ENCODE peak calls at places on chromosomes 5 and 9, in five cellular contexts. V, W, N, B and I are unnamed samples.

GRCh38 chr9:75069171-75069570 is 18.8 kb downstream of the NMRK1 start:
- DNase-seq in V (no peak), W (no peak), N (peak), B (no peak), I (no peak)

GRCh38 chr5:86570427-86571083 is 47.2 kb upstream of the COX7C start:
- DNase-seq in V (no peak), W (no peak), N (no peak), B (no peak), I (no peak)

GRCh38 chr5:137629646-137630045 is 106.2 kb downstream of the KLHL3 start:
- DNase-seq in V (peak), W (peak), N (peak), B (no peak), I (no peak)

GRCh38 chr9:123269316-123269715 is 930 bp upstream of the STRBP start:
- DNase-seq in V (no peak), W (peak), N (no peak), B (no peak), I (no peak)

GRCh38 chr9:109166171-109166770 is 778 bp downstream of the FRRS1L start:
- DNase-seq in V (no peak), W (no peak), N (peak), B (no peak), I (no peak)

GRCh38 chr5:170791325-170791954 is 7.9 kb downstream of the GABRP start:
- DNase-seq in V (peak), W (peak), N (peak), B (peak), I (peak)

GRCh38 chr9:99905833-99906402 is 536 bp upstream of the STX17 start:
- DNase-seq in V (peak), W (no peak), N (no peak), B (no peak), I (peak)

GRCh38 chr5:112186401-112186990 is 232.6 kb downstream of the EPB41L4A start:
- DNase-seq in V (peak), W (peak), N (peak), B (peak), I (peak)

GRCh38 chr9:79623799-79624721 is 52.3 kb downstream of the TLE4 start:
- DNase-seq in V (peak), W (peak), N (no peak), B (no peak), I (no peak)

GRCh38 chr5:143355710-143356109 is 47.8 kb downstream of the NR3C1 start:
- DNase-seq in V (peak), W (peak), N (no peak), B (peak), I (no peak)

GRCh38 chr5:77292026-77292757 is 81.7 kb downstream of the PDE8B start:
- DNase-seq in V (no peak), W (no peak), N (no peak), B (no peak), I (no peak)

GRCh38 chr9:84343111-84343521 is 2.6 kb upstream of the SLC28A3 start:
- DNase-seq in V (peak), W (no peak), N (no peak), B (no peak), I (no peak)

GRCh38 chr5:146447734-146448380 is 724 bp downstream of the TCERG1 start:
- DNase-seq in V (peak), W (peak), N (no peak), B (no peak), I (peak)

GRCh38 chr9:13863112-13863511 is 450.8 kb downstream of the NFIB start:
- DNase-seq in V (peak), W (no peak), N (no peak), B (peak), I (no peak)

GRCh38 chr5:119009131-119009530 is 20.8 kb upstream of the DTWD2 start:
- DNase-seq in V (no peak), W (no peak), N (no peak), B (no peak), I (no peak)

GRCh38 chr5:103021310-103021709 is 98.6 kb downstream of the GIN1 start:
- DNase-seq in V (no peak), W (peak), N (no peak), B (no peak), I (no peak)

GRCh38 chr5:2019716-2020115 is 137.0 kb upstream of the IRX4 start:
- DNase-seq in V (no peak), W (no peak), N (no peak), B (no peak), I (no peak)

GRCh38 chr9:35436940-35437339 is 53.0 kb upstream of the RUSC2 start:
- DNase-seq in V (no peak), W (no peak), N (no peak), B (no peak), I (no peak)

GRCh38 chr9:35426627-35427026 is 63.3 kb upstream of the RUSC2 start:
- DNase-seq in V (no peak), W (no peak), N (no peak), B (no peak), I (no peak)

GRCh38 chr9:35432076-35432475 is 57.8 kb upstream of the RUSC2 start:
- DNase-seq in V (no peak), W (no peak), N (no peak), B (no peak), I (no peak)

DNA sequence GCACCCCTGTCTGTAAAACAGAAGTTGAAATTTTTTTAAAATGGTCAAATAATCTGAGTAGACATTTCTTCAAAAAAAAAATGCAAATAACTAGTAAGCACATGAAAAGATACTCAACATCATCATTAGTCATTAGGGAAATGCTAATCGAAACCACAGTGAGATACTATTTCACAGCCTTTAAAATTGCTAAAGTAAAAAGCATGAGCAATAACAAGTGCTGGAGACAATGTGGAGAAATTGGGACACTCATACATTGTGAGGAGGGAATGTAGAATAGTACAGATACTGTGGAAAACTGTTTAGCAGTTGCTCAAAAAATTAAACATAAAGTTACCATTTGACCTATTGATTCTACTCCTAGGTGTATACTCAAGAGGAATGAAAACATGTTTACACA is 58.4 kb upstream of the RUSC2 start:
- DNase-seq in V (no peak), W (no peak), N (no peak), B (no peak), I (no peak)
- H3K4me3 ChIP-seq in V (no peak), W (no peak), N (no peak), B (no peak), I (no peak)

GRCh38 chr5:179343902-179344300 is 1.4 kb downstream of the ADAMTS2 start:
- DNase-seq in V (peak), W (no peak), N (peak), B (no peak), I (peak)
- TF ChIP-seq CTCF in V (peak), W (no peak), N (peak), B (peak), I (peak)

DNA sequence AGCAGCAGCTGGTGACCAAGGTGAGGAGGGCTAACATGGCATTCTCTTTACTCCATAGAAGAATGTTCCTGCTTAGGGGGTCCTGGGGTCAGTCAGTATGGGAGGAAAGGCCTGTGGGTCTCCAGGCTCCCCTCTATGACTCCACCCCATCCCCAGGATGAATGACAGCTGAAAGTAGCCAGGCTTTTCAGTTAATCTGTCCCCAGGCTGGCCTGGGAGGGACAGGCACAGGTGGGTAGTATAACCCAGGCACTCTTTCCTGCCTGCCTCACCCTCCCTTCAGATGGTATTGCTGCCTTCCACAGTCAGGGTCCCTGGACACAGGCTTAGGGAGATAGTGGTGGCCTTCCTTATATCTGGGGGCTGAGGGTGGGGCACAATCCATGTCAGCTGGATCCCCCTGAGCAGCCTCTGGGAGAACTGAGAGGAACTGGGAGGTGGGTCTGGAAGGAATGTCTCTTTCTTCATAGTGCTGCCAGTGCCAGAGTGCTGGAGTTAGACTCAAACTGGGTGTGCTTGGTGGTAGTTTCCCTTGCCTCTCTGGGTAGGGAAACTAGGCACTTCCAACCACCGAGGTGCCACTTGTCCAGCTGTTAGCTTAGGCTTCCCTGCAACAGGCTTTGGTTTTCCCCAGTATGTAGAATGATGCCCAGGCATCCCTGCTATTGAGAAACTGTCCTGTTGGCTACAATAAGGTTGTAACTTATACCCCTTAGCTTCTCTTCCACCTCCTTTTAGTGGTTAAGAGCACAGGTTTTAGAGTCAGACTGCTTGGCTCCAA is 27.8 kb downstream of the LARP1 start:
- DNase-seq in V (no peak), W (peak), N (peak), B (no peak), I (no peak)
- H3K4me3 ChIP-seq in V (no peak), W (no peak), N (no peak), B (no peak), I (no peak)

GRCh38 chr5:132134384-132134783 is 60.8 kb downstream of the CSF2 start:
- DNase-seq in V (peak), W (peak), N (no peak), B (no peak), I (no peak)
- TF ChIP-seq CTCF in V (peak), W (peak), N (peak), B (no peak), I (no peak)

GRCh38 chr5:64074533-64074932 is 91.1 kb upstream of the RNF180 start:
- DNase-seq in V (peak), W (peak), N (peak), B (no peak), I (peak)
- H3K4me3 ChIP-seq in V (no peak), W (no peak), N (no peak), B (no peak), I (no peak)

GRCh38 chr5:124655211-124655880 is 91.1 kb downstream of the ZNF608 start:
- DNase-seq in V (peak), W (no peak), N (no peak), B (no peak), I (no peak)

GRCh38 chr5:124652892-124653441 is 93.5 kb downstream of the ZNF608 start:
- DNase-seq in V (no peak), W (no peak), N (peak), B (no peak), I (no peak)

GRCh38 chr5:124658867-124659557 is 87.4 kb downstream of the ZNF608 start:
- DNase-seq in V (no peak), W (peak), N (no peak), B (no peak), I (no peak)

GRCh38 chr5:124654418-124654817 is 92.0 kb downstream of the ZNF608 start:
- DNase-seq in V (no peak), W (no peak), N (no peak), B (no peak), I (no peak)

GRCh38 chr5:124655943-124656459 is 90.4 kb downstream of the ZNF608 start:
- DNase-seq in V (peak), W (peak), N (no peak), B (no peak), I (no peak)
- TF ChIP-seq CTCF in V (no peak), W (no peak), N (no peak), B (no peak), I (no peak)

GRCh38 chr5:3596261-3596825 is 711 bp downstream of the IRX1 start:
- DNase-seq in V (no peak), W (no peak), N (peak), B (no peak), I (no peak)

GRCh38 chr5:3598725-3599282 is 3.2 kb downstream of the IRX1 start:
- DNase-seq in V (no peak), W (no peak), N (peak), B (no peak), I (no peak)

GRCh38 chr5:3598236-3598635 is 2.6 kb downstream of the IRX1 start:
- DNase-seq in V (no peak), W (no peak), N (no peak), B (no peak), I (no peak)

GRCh38 chr5:3597002-3597726 is 1.5 kb downstream of the IRX1 start:
- DNase-seq in V (no peak), W (no peak), N (peak), B (no peak), I (no peak)

DNA sequence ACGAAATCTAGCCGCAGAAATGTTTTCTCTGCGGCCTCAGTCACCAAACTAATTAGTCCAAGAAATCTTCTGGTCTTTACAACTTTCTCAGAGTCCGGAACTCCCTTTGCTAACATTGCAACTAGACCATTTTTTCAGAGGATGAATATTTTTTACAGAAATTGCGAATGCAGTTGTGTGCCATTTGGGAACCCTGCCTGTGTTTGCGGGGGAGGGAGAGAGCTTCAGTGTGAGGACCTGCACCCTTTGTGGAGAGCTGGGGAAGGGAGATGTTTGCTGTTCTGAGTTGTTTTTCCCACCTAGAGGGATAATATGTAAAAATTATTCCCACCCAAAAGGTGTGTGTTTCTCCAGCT is 2.1 kb downstream of the IRX1 start:
- DNase-seq in V (no peak), W (no peak), N (no peak), B (no peak), I (no peak)
- H3K4me3 ChIP-seq in V (no peak), W (no peak), N (peak), B (no peak), I (no peak)